ENCODE peak calls at places on chromosomes 3 and 15, in six cellular contexts. One of them, this sample, is unnamed.

GRCh38 chr3:148878073-148878472 is 13.0 kb downstream of the CPA3 start:
- DNase-seq in tibial artery: no peak
- DNase-seq in upper lobe of right lung: no peak
- DNase-seq in substantia nigra: no peak
- DNase-seq in foreskin keratinocyte: no peak
- DNase-seq in GM18507: no peak
- DNase-seq in this sample: no peak

GRCh38 chr3:33426630-33427341 is 13.4 kb downstream of the UBP1 start:
- DNase-seq in foreskin keratinocyte: no peak
- DNase-seq in tibial artery: no peak
- DNase-seq in substantia nigra: no peak
- DNase-seq in GM18507: no peak
- DNase-seq in upper lobe of right lung: no peak
- DNase-seq in this sample: no peak

GRCh38 chr3:119831022-119831421 is 49.1 kb downstream of the NR1I2 start:
- DNase-seq in GM18507: no peak
- DNase-seq in foreskin keratinocyte: no peak
- DNase-seq in tibial artery: no peak
- DNase-seq in substantia nigra: no peak
- DNase-seq in upper lobe of right lung: no peak
- DNase-seq in this sample: no peak

GRCh38 chr3:32366638-32367368 is 24.9 kb upstream of the CMTM7 start:
- DNase-seq in tibial artery: no peak
- DNase-seq in foreskin keratinocyte: no peak
- DNase-seq in substantia nigra: no peak
- DNase-seq in GM18507: no peak
- DNase-seq in upper lobe of right lung: no peak
- DNase-seq in this sample: no peak

GRCh38 chr3:175041369-175041768 is 182.2 kb downstream of the NAALADL2 start:
- DNase-seq in substantia nigra: no peak
- DNase-seq in tibial artery: no peak
- DNase-seq in upper lobe of right lung: no peak
- DNase-seq in GM18507: no peak
- DNase-seq in foreskin keratinocyte: no peak
- DNase-seq in this sample: no peak

GRCh38 chr15:76904461-76905012 is 603 bp downstream of the SCAPER start:
- DNase-seq in foreskin keratinocyte: peak; percentile 16
- DNase-seq in tibial artery: peak; percentile 38
- DNase-seq in substantia nigra: peak; percentile 7
- DNase-seq in GM18507: no peak
- DNase-seq in upper lobe of right lung: peak; percentile 67
- DNase-seq in this sample: no peak

GRCh38 chr3:56811545-56812202 is 9.9 kb upstream of the ARHGEF3 start:
- DNase-seq in upper lobe of right lung: no peak
- DNase-seq in substantia nigra: no peak
- DNase-seq in tibial artery: no peak
- DNase-seq in foreskin keratinocyte: no peak
- DNase-seq in GM18507: no peak
- DNase-seq in this sample: no peak

GRCh38 chr3:49134471-49135265 is 1.8 kb upstream of the LAMB2 start:
- DNase-seq in GM18507: no peak
- DNase-seq in substantia nigra: no peak
- DNase-seq in foreskin keratinocyte: no peak
- DNase-seq in upper lobe of right lung: no peak
- DNase-seq in tibial artery: no peak
- DNase-seq in this sample: no peak

GRCh38 chr15:64892850-64893403 is 18.8 kb upstream of the ANKDD1A start:
- DNase-seq in GM18507: no peak
- DNase-seq in foreskin keratinocyte: no peak
- DNase-seq in substantia nigra: no peak
- DNase-seq in upper lobe of right lung: no peak
- DNase-seq in tibial artery: no peak
- DNase-seq in this sample: no peak

GRCh38 chr15:73704869-73705645 is 20.9 kb downstream of the CD276 start:
- DNase-seq in substantia nigra: no peak
- DNase-seq in GM18507: peak; percentile 37
- DNase-seq in upper lobe of right lung: peak; percentile 81
- DNase-seq in foreskin keratinocyte: no peak
- DNase-seq in tibial artery: peak; percentile 52
- DNase-seq in this sample: no peak

GRCh38 chr3:185175370-185175987 is 22.6 kb upstream of the C3orf70 start:
- DNase-seq in GM18507: no peak
- DNase-seq in upper lobe of right lung: no peak
- DNase-seq in foreskin keratinocyte: no peak
- DNase-seq in tibial artery: no peak
- DNase-seq in substantia nigra: peak; percentile 30
- DNase-seq in this sample: no peak

GRCh38 chr3:151770941-151771340 is 37.2 kb downstream of the AADACL2 start:
- DNase-seq in upper lobe of right lung: peak; percentile 78
- DNase-seq in tibial artery: peak; percentile 40
- DNase-seq in GM18507: no peak
- DNase-seq in substantia nigra: no peak
- DNase-seq in foreskin keratinocyte: no peak
- DNase-seq in this sample: no peak

GRCh38 chr3:160981217-160981938 is 123.8 kb downstream of the B3GALNT1 start:
- DNase-seq in GM18507: no peak
- DNase-seq in substantia nigra: no peak
- DNase-seq in upper lobe of right lung: no peak
- DNase-seq in tibial artery: peak; percentile 48
- DNase-seq in foreskin keratinocyte: no peak
- DNase-seq in this sample: no peak

GRCh38 chr3:31567036-31567435 is 34.3 kb downstream of the STT3B start:
- DNase-seq in foreskin keratinocyte: no peak
- DNase-seq in upper lobe of right lung: no peak
- DNase-seq in tibial artery: no peak
- DNase-seq in substantia nigra: no peak
- DNase-seq in GM18507: no peak
- DNase-seq in this sample: no peak

GRCh38 chr3:126550488-126551051 is 8.2 kb downstream of the C3orf22 start:
- DNase-seq in substantia nigra: no peak
- DNase-seq in GM18507: no peak
- DNase-seq in upper lobe of right lung: peak; percentile 48
- DNase-seq in foreskin keratinocyte: no peak
- DNase-seq in tibial artery: no peak
- DNase-seq in this sample: no peak

GRCh38 chr3:143358155-143358792 is 238.7 kb downstream of the CHST2 start:
- DNase-seq in GM18507: no peak
- DNase-seq in foreskin keratinocyte: no peak
- DNase-seq in tibial artery: no peak
- DNase-seq in upper lobe of right lung: no peak
- DNase-seq in substantia nigra: no peak
- DNase-seq in this sample: no peak

GRCh38 chr3:184117649-184118048 is 17.5 kb upstream of the EIF2B5 start:
- DNase-seq in upper lobe of right lung: no peak
- DNase-seq in substantia nigra: no peak
- DNase-seq in tibial artery: no peak
- DNase-seq in foreskin keratinocyte: no peak
- DNase-seq in GM18507: no peak
- DNase-seq in this sample: no peak

GRCh38 chr15:68223171-68223570 is 6.4 kb downstream of the CLN6 start:
- DNase-seq in foreskin keratinocyte: no peak
- DNase-seq in GM18507: no peak
- DNase-seq in upper lobe of right lung: no peak
- DNase-seq in substantia nigra: no peak
- DNase-seq in tibial artery: no peak
- DNase-seq in this sample: no peak

GRCh38 chr3:191592105-191592504 is 131.1 kb downstream of the PYDC2 start:
- DNase-seq in foreskin keratinocyte: no peak
- DNase-seq in upper lobe of right lung: no peak
- DNase-seq in GM18507: no peak
- DNase-seq in tibial artery: no peak
- DNase-seq in substantia nigra: no peak
- DNase-seq in this sample: no peak

GRCh38 chr3:177932750-177933660 is 603.2 kb upstream of the KCNMB2 start:
- DNase-seq in substantia nigra: no peak
- DNase-seq in upper lobe of right lung: no peak
- DNase-seq in foreskin keratinocyte: no peak
- DNase-seq in tibial artery: no peak
- DNase-seq in GM18507: no peak
- DNase-seq in this sample: no peak

GRCh38 chr3:113912551-113913246 is 35.1 kb upstream of the ZDHHC23 start:
- DNase-seq in upper lobe of right lung: no peak
- DNase-seq in tibial artery: no peak
- DNase-seq in foreskin keratinocyte: peak; percentile 62
- DNase-seq in substantia nigra: no peak
- DNase-seq in GM18507: peak; percentile 22
- DNase-seq in this sample: peak; percentile 53